ENCODE peak calls at places on chromosomes 4 and X, in six cellular contexts. One of them, this sample, is unnamed.

GRCh38 chr4:127624176-127624575 is 8.6 kb upstream of the INTU start:
- DNase-seq in ovary: no peak
- DNase-seq in cardiac fibroblast: no peak
- DNase-seq in lower leg skin: no peak
- DNase-seq in suprapubic skin: no peak
- DNase-seq in GM23338: no peak
- DNase-seq in this sample: no peak

GRCh38 chr4:73703320-73703719 is 37.0 kb upstream of the CXCL8 start:
- DNase-seq in ovary: no peak
- DNase-seq in cardiac fibroblast: no peak
- DNase-seq in lower leg skin: no peak
- DNase-seq in suprapubic skin: no peak
- DNase-seq in GM23338: no peak
- DNase-seq in this sample: no peak

GRCh38 chrX:71131510-71131909 is 13.1 kb downstream of the MED12 start:
- DNase-seq in ovary: no peak
- DNase-seq in cardiac fibroblast: no peak
- DNase-seq in lower leg skin: no peak
- DNase-seq in suprapubic skin: no peak
- DNase-seq in GM23338: no peak
- DNase-seq in this sample: no peak

GRCh38 chrX:72105436-72105835 is 26.3 kb downstream of the RTL5 start:
- DNase-seq in ovary: no peak
- DNase-seq in cardiac fibroblast: no peak
- DNase-seq in lower leg skin: peak
- DNase-seq in suprapubic skin: no peak
- DNase-seq in GM23338: no peak
- DNase-seq in this sample: no peak

GRCh38 chrX:44580466-44580865 is 37.8 kb upstream of the FUNDC1 start:
- DNase-seq in ovary: no peak
- DNase-seq in cardiac fibroblast: peak
- DNase-seq in lower leg skin: no peak
- DNase-seq in suprapubic skin: no peak
- DNase-seq in GM23338: no peak
- DNase-seq in this sample: no peak

GRCh38 chrX:49876750-49877149 is 2.5 kb upstream of the USP27X start:
- DNase-seq in ovary: no peak
- DNase-seq in cardiac fibroblast: peak
- DNase-seq in lower leg skin: no peak
- DNase-seq in suprapubic skin: no peak
- DNase-seq in GM23338: peak
- DNase-seq in this sample: no peak

GRCh38 chr4:54687887-54688841 is 30.4 kb downstream of the KIT start:
- DNase-seq in ovary: no peak
- DNase-seq in cardiac fibroblast: no peak
- DNase-seq in lower leg skin: no peak
- DNase-seq in suprapubic skin: no peak
- DNase-seq in GM23338: no peak
- DNase-seq in this sample: no peak

GRCh38 chr4:151324449-151325319 is 721 bp downstream of the SH3D19 start:
- DNase-seq in ovary: peak
- DNase-seq in cardiac fibroblast: peak
- DNase-seq in lower leg skin: no peak
- DNase-seq in suprapubic skin: peak
- DNase-seq in GM23338: peak
- DNase-seq in this sample: no peak

GRCh38 chr4:79217043-79217442 is 108.8 kb downstream of the NAA11 start:
- DNase-seq in ovary: no peak
- DNase-seq in cardiac fibroblast: no peak
- DNase-seq in lower leg skin: no peak
- DNase-seq in suprapubic skin: no peak
- DNase-seq in GM23338: peak
- DNase-seq in this sample: no peak

GRCh38 chr4:112888617-112889016 is 160.8 kb upstream of the ANK2 start:
- DNase-seq in ovary: no peak
- DNase-seq in cardiac fibroblast: no peak
- DNase-seq in lower leg skin: no peak
- DNase-seq in suprapubic skin: no peak
- DNase-seq in GM23338: no peak
- DNase-seq in this sample: no peak

GRCh38 chr4:180828455-180829018 is 1414.7 kb upstream of the TENM3 start:
- DNase-seq in ovary: no peak
- DNase-seq in cardiac fibroblast: peak
- DNase-seq in lower leg skin: no peak
- DNase-seq in suprapubic skin: no peak
- DNase-seq in GM23338: peak
- DNase-seq in this sample: no peak

GRCh38 chr4:52619591-52619931 is 39.5 kb downstream of the USP46 start:
- DNase-seq in ovary: no peak
- DNase-seq in cardiac fibroblast: no peak
- DNase-seq in lower leg skin: no peak
- DNase-seq in suprapubic skin: no peak
- DNase-seq in GM23338: no peak
- DNase-seq in this sample: no peak

GRCh38 chrX:38649227-38649626 is 87.9 kb downstream of the TSPAN7 start:
- DNase-seq in ovary: no peak
- DNase-seq in cardiac fibroblast: no peak
- DNase-seq in lower leg skin: no peak
- DNase-seq in suprapubic skin: no peak
- DNase-seq in GM23338: no peak
- DNase-seq in this sample: no peak

GRCh38 chr4:48910511-48910910 is 3.9 kb upstream of the OCIAD2 start:
- DNase-seq in ovary: no peak
- DNase-seq in cardiac fibroblast: no peak
- DNase-seq in lower leg skin: no peak
- DNase-seq in suprapubic skin: no peak
- DNase-seq in GM23338: no peak
- DNase-seq in this sample: no peak

GRCh38 chr4:123579961-123580360 is 183.4 kb downstream of the SPRY1 start:
- DNase-seq in ovary: no peak
- DNase-seq in cardiac fibroblast: no peak
- DNase-seq in lower leg skin: no peak
- DNase-seq in suprapubic skin: no peak
- DNase-seq in GM23338: no peak
- DNase-seq in this sample: no peak

GRCh38 chrX:132482632-132483031 is 6.2 kb downstream of the MBNL3 start:
- DNase-seq in ovary: no peak
- DNase-seq in cardiac fibroblast: no peak
- DNase-seq in lower leg skin: no peak
- DNase-seq in suprapubic skin: no peak
- DNase-seq in GM23338: no peak
- DNase-seq in this sample: no peak

GRCh38 chr4:6658635-6659075 is 18.2 kb downstream of the MRFAP1 start:
- DNase-seq in ovary: peak
- DNase-seq in cardiac fibroblast: peak
- DNase-seq in lower leg skin: peak
- DNase-seq in suprapubic skin: no peak
- DNase-seq in GM23338: peak
- DNase-seq in this sample: no peak

GRCh38 chrX:118682258-118683014 is 45.0 kb upstream of the IL13RA1 start:
- DNase-seq in ovary: no peak
- DNase-seq in cardiac fibroblast: peak
- DNase-seq in lower leg skin: no peak
- DNase-seq in suprapubic skin: no peak
- DNase-seq in GM23338: no peak
- DNase-seq in this sample: no peak

GRCh38 chr4:144575181-144575580 is 70.8 kb upstream of the HHIP start:
- DNase-seq in ovary: no peak
- DNase-seq in cardiac fibroblast: peak
- DNase-seq in lower leg skin: no peak
- DNase-seq in suprapubic skin: no peak
- DNase-seq in GM23338: peak
- DNase-seq in this sample: no peak

GRCh38 chr4:36489798-36490197 is 208.4 kb downstream of the DTHD1 start:
- DNase-seq in ovary: no peak
- DNase-seq in cardiac fibroblast: no peak
- DNase-seq in lower leg skin: no peak
- DNase-seq in suprapubic skin: no peak
- DNase-seq in GM23338: no peak
- DNase-seq in this sample: no peak

GRCh38 chr4:74503580-74503979 is 58.6 kb downstream of the AREG start:
- DNase-seq in ovary: no peak
- DNase-seq in cardiac fibroblast: peak
- DNase-seq in lower leg skin: no peak
- DNase-seq in suprapubic skin: no peak
- DNase-seq in GM23338: no peak
- DNase-seq in this sample: no peak

GRCh38 chr4:2141022-2141761 is 82.1 kb downstream of the NAT8L start:
- DNase-seq in ovary: no peak
- DNase-seq in cardiac fibroblast: no peak
- DNase-seq in lower leg skin: no peak
- DNase-seq in suprapubic skin: no peak
- DNase-seq in GM23338: no peak
- DNase-seq in this sample: no peak

GRCh38 chrX:154762529-154763296 is at the start of gene DKC1:
- DNase-seq in ovary: peak
- DNase-seq in cardiac fibroblast: peak
- DNase-seq in lower leg skin: peak
- DNase-seq in suprapubic skin: peak
- DNase-seq in GM23338: peak
- DNase-seq in this sample: peak

GRCh38 chrX:22165732-22166457 is 106.8 kb upstream of the CBLL2 start:
- DNase-seq in ovary: no peak
- DNase-seq in cardiac fibroblast: peak
- DNase-seq in lower leg skin: no peak
- DNase-seq in suprapubic skin: no peak
- DNase-seq in GM23338: no peak
- DNase-seq in this sample: no peak

GRCh38 chrX:40145001-40145631 is 47.4 kb upstream of the BCOR start:
- DNase-seq in ovary: no peak
- DNase-seq in cardiac fibroblast: no peak
- DNase-seq in lower leg skin: no peak
- DNase-seq in suprapubic skin: no peak
- DNase-seq in GM23338: peak
- DNase-seq in this sample: no peak

GRCh38 chr4:151276787-151277557 is at the start of gene PRSS48:
- DNase-seq in ovary: peak
- DNase-seq in cardiac fibroblast: peak
- DNase-seq in lower leg skin: no peak
- DNase-seq in suprapubic skin: peak
- DNase-seq in GM23338: peak
- DNase-seq in this sample: no peak

GRCh38 chr4:123816462-123816861 is 419.9 kb downstream of the SPRY1 start:
- DNase-seq in ovary: no peak
- DNase-seq in cardiac fibroblast: no peak
- DNase-seq in lower leg skin: no peak
- DNase-seq in suprapubic skin: no peak
- DNase-seq in GM23338: peak
- DNase-seq in this sample: no peak

GRCh38 chrX:139126493-139126892 is 404.0 kb upstream of the F9 start:
- DNase-seq in ovary: no peak
- DNase-seq in cardiac fibroblast: no peak
- DNase-seq in lower leg skin: no peak
- DNase-seq in suprapubic skin: no peak
- DNase-seq in GM23338: peak
- DNase-seq in this sample: no peak
- TF ChIP-seq CTCF in ovary: no peak
- TF ChIP-seq CTCF in cardiac fibroblast: no peak
- TF ChIP-seq CTCF in lower leg skin: no peak
- TF ChIP-seq CTCF in suprapubic skin: peak
- TF ChIP-seq CTCF in GM23338: peak
- TF ChIP-seq CTCF in this sample: no peak

GRCh38 chr4:26032142-26032541 is 118.1 kb downstream of the SMIM20 start:
- DNase-seq in ovary: no peak
- DNase-seq in cardiac fibroblast: no peak
- DNase-seq in lower leg skin: no peak
- DNase-seq in suprapubic skin: no peak
- DNase-seq in GM23338: no peak
- DNase-seq in this sample: no peak

GRCh38 chr4:26030260-26030667 is 116.2 kb downstream of the SMIM20 start:
- DNase-seq in ovary: no peak
- DNase-seq in cardiac fibroblast: no peak
- DNase-seq in lower leg skin: no peak
- DNase-seq in suprapubic skin: no peak
- DNase-seq in GM23338: peak
- DNase-seq in this sample: no peak

GRCh38 chr4:26029512-26030131 is 115.6 kb downstream of the SMIM20 start:
- DNase-seq in ovary: peak
- DNase-seq in cardiac fibroblast: no peak
- DNase-seq in lower leg skin: no peak
- DNase-seq in suprapubic skin: peak
- DNase-seq in GM23338: no peak
- DNase-seq in this sample: no peak

GRCh38 chr4:26031704-26032103 is 117.7 kb downstream of the SMIM20 start:
- DNase-seq in ovary: no peak
- DNase-seq in cardiac fibroblast: no peak
- DNase-seq in lower leg skin: no peak
- DNase-seq in suprapubic skin: no peak
- DNase-seq in GM23338: no peak
- DNase-seq in this sample: no peak

DNA sequence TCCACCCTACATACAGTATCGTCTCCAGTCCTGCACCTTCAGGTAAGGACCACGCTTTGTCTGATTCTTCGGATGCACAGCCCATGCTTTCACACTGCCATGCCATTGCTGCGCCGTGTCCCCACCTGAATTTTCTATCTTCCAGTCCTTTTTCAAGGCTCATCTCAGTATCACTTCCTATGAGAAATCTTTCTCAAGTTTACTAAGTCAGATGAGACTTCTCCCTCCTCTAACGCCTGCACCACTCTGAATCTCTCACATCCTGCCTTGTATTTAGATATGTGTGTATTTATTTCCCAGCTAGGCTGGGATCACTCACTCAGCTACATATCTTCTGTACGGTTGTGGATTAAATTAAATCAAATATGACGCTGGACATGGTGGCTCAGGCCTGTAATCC is 116.8 kb downstream of the SMIM20 start:
- DNase-seq in ovary: no peak
- DNase-seq in cardiac fibroblast: no peak
- DNase-seq in lower leg skin: peak
- DNase-seq in suprapubic skin: no peak
- DNase-seq in GM23338: no peak
- DNase-seq in this sample: no peak
- TF ChIP-seq CTCF in ovary: no peak
- TF ChIP-seq CTCF in cardiac fibroblast: no peak
- TF ChIP-seq CTCF in lower leg skin: no peak
- TF ChIP-seq CTCF in suprapubic skin: no peak
- TF ChIP-seq CTCF in GM23338: no peak
- TF ChIP-seq CTCF in this sample: no peak

DNA sequence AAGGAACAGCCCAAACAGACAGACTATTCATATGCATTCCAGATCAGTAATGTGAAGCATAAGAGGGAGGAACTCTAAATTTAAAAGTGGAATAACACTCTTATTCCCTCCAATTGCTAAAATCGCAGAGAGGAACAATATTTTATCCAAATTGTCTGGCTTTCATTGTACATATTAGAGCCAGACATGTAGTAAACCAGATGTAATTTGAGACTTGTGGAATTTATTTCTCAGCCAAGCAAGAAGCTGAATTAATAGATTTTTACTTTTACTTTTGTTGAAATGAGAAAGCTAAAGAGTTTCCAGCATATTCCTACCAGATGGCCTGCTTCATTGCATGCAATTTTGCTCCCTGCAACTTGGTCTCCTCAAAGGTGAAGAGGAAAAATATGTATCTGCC is 674.6 kb upstream of the SLIT2 start:
- DNase-seq in ovary: no peak
- DNase-seq in cardiac fibroblast: peak
- DNase-seq in lower leg skin: no peak
- DNase-seq in suprapubic skin: no peak
- DNase-seq in GM23338: no peak
- DNase-seq in this sample: no peak
- TF ChIP-seq CTCF in ovary: no peak
- TF ChIP-seq CTCF in cardiac fibroblast: no peak
- TF ChIP-seq CTCF in lower leg skin: no peak
- TF ChIP-seq CTCF in suprapubic skin: no peak
- TF ChIP-seq CTCF in GM23338: no peak
- TF ChIP-seq CTCF in this sample: no peak

GRCh38 chr4:139170932-139171331 is 6.1 kb downstream of the ELF2 start:
- DNase-seq in ovary: no peak
- DNase-seq in cardiac fibroblast: no peak
- DNase-seq in lower leg skin: no peak
- DNase-seq in suprapubic skin: no peak
- DNase-seq in GM23338: no peak
- DNase-seq in this sample: no peak
- TF ChIP-seq CTCF in ovary: no peak
- TF ChIP-seq CTCF in cardiac fibroblast: no peak
- TF ChIP-seq CTCF in lower leg skin: no peak
- TF ChIP-seq CTCF in suprapubic skin: no peak
- TF ChIP-seq CTCF in GM23338: no peak
- TF ChIP-seq CTCF in this sample: no peak

This sample was measured in osteocyte.